ENCODE peak calls at places on chromosomes 16 and 17, in ten cellular contexts. A is Karpas-422, D is WERI-Rb-1, G is stomach, N is esophagus squamous epithelium, W is mammary epithelial cell, Q is Panc1, T is heart right ventricle, F is heart left ventricle, C is fibroblast of mammary gland. S is an unnamed sample.
A peak's percentile ranks its signal among the peaks of the same experiment; 100 is the strongest.

GRCh38 chr17:27475070-27475673 is 18.9 kb downstream of the KSR1 start:
- DNase-seq in A (no peak), D (no peak), G (no peak), N (no peak), W (peak; percentile 57), Q (no peak), T (no peak), F (no peak), C (no peak), S (no peak)

GRCh38 chr17:32862940-32863339 is 14.0 kb downstream of the MYO1D start:
- DNase-seq in A (no peak), D (no peak), G (no peak), N (no peak), W (no peak), Q (no peak), T (no peak), F (no peak), C (no peak), S (no peak)

GRCh38 chr17:48393271-48393670 is 36.7 kb downstream of the SKAP1 start:
- DNase-seq in A (no peak), D (no peak), G (no peak), N (no peak), W (no peak), Q (no peak), T (no peak), F (no peak), C (no peak), S (no peak)

GRCh38 chr16:89150090-89150835 is 21.3 kb upstream of the CDH15 start:
- DNase-seq in A (no peak), D (no peak), G (no peak), N (no peak), W (peak; percentile 69), Q (no peak), T (no peak), F (peak; percentile 19), C (no peak), S (no peak)

GRCh38 chr17:40922239-40922638 is 15.2 kb downstream of the KRT23 start:
- DNase-seq in A (no peak), D (no peak), G (peak; percentile 32), N (no peak), W (peak; percentile 88), Q (no peak), T (no peak), F (peak; percentile 26), C (peak; percentile 89), S (no peak)

GRCh38 chr17:76271669-76272540 is 6.8 kb downstream of the UBALD2 start:
- DNase-seq in A (peak; percentile 73), D (no peak), G (peak; percentile 58), N (no peak), W (no peak), Q (no peak), T (no peak), F (no peak), C (no peak), S (no peak)

GRCh38 chr16:10617662-10618420 is 37.4 kb upstream of the EMP2 start:
- DNase-seq in A (no peak), D (no peak), G (no peak), N (no peak), W (peak; percentile 86), Q (no peak), T (no peak), F (no peak), C (peak; percentile 61), S (no peak)

GRCh38 chr16:20175358-20175757 is 101.7 kb upstream of the GPR139 start:
- DNase-seq in A (no peak), D (no peak), G (no peak), N (no peak), W (no peak), Q (no peak), T (no peak), F (no peak), C (no peak), S (peak; percentile 50)

GRCh38 chr17:79023886-79024771 is at the start of gene C1QTNF1:
- DNase-seq in A (no peak), D (peak; percentile 84), G (peak; percentile 49), N (no peak), W (peak; percentile 47), Q (no peak), T (peak; percentile 72), F (peak; percentile 79), C (peak; percentile 52), S (no peak)

GRCh38 chr17:79022507-79022991 is 1.4 kb upstream of the C1QTNF1 start:
- DNase-seq in A (no peak), D (no peak), G (peak; percentile 63), N (no peak), W (no peak), Q (no peak), T (peak; percentile 77), F (peak; percentile 68), C (no peak), S (no peak)

GRCh38 chr17:79024901-79025737 is 1.1 kb downstream of the C1QTNF1 start:
- DNase-seq in A (no peak), D (no peak), G (peak; percentile 43), N (no peak), W (no peak), Q (no peak), T (peak; percentile 75), F (peak; percentile 90), C (peak; percentile 45), S (no peak)

GRCh38 chr17:79020631-79021301 is 3.2 kb upstream of the C1QTNF1 start:
- DNase-seq in A (no peak), D (no peak), G (no peak), N (no peak), W (peak; percentile 83), Q (no peak), T (no peak), F (peak; percentile 11), C (no peak), S (no peak)

GRCh38 chr17:79023180-79023705 is 726 bp upstream of the C1QTNF1 start:
- DNase-seq in A (no peak), D (no peak), G (no peak), N (no peak), W (no peak), Q (no peak), T (no peak), F (peak; percentile 43), C (no peak), S (no peak)
- H3K4me3 ChIP-seq in A (no peak overlapping the region), D (no peak overlapping the region), G (no peak overlapping the region), N (peak overlapping the region; percentile 60), W (no peak overlapping the region), Q (no peak overlapping the region), T (peak overlapping the region; percentile 74), F (peak overlapping the region; percentile 73), C (no peak overlapping the region), S (no peak overlapping the region)

GRCh38 chr16:31479752-31480151 is 3.2 kb upstream of the SLC5A2 start:
- DNase-seq in A (no peak), D (no peak), G (no peak), N (no peak), W (no peak), Q (no peak), T (no peak), F (no peak), C (no peak), S (no peak)

GRCh38 chr16:31476305-31477219 is 4.6 kb downstream of the TGFB1I1 start:
- DNase-seq in A (no peak), D (no peak), G (peak; percentile 93), N (peak; percentile 44), W (no peak), Q (no peak), T (peak; percentile 76), F (peak; percentile 80), C (no peak), S (no peak)

GRCh38 chr16:31475949-31476304 is 4.0 kb downstream of the TGFB1I1 start:
- DNase-seq in A (no peak), D (no peak), G (peak; percentile 45), N (no peak), W (no peak), Q (no peak), T (no peak), F (no peak), C (no peak), S (no peak)

GRCh38 chr16:31478956-31479355 is 4.0 kb upstream of the SLC5A2 start:
- DNase-seq in A (no peak), D (no peak), G (no peak), N (no peak), W (no peak), Q (no peak), T (no peak), F (no peak), C (no peak), S (no peak)

GRCh38 chr16:31477220-31478216 is 5.4 kb upstream of the SLC5A2 start:
- DNase-seq in A (no peak), D (peak; percentile 30), G (peak; percentile 86), N (no peak), W (no peak), Q (no peak), T (no peak), F (no peak), C (no peak), S (no peak)
- H3K4me3 ChIP-seq in A (no peak overlapping the region), D (no peak overlapping the region), G (peak overlapping the region; percentile 59), N (peak overlapping the region; percentile 50), W (no peak overlapping the region), Q (peak overlapping the region; percentile 45), T (peak overlapping the region; percentile 54), F (peak overlapping the region; percentile 31), C (no peak overlapping the region), S (peak overlapping the region; percentile 72)

DNA sequence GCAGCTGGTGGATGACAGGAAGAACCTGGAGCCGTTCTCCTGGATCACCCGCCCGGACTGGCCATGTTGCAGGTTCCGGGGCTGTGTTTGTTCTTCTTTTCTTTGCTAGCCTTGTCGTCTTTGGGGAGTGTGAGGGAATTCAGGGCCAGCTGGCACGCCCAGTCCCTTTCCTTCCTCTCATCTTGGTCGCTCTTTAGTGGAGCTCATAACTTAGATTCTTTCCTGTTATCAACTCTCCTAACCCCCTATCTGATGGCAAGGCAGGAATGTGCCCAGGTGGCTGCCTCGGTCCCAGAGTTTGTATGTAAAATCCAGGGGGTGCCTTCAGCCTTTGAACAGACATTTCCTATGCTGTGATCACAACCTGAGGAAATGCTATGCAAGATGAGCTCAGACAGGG is 28.8 kb upstream of the IRF8 start:
- DNase-seq in A (no peak), D (no peak), G (no peak), N (no peak), W (no peak), Q (no peak), T (no peak), F (peak; percentile 44), C (no peak), S (no peak)
- H3K4me3 ChIP-seq in A (no peak overlapping the region), D (no peak overlapping the region), G (no peak overlapping the region), N (no peak overlapping the region), W (no peak overlapping the region), Q (no peak overlapping the region), T (peak overlapping the region; percentile 1), F (no peak overlapping the region), C (no peak overlapping the region), S (no peak overlapping the region)

GRCh38 chr16:50068550-50068949 is 2.8 kb downstream of the HEATR3 start:
- DNase-seq in A (no peak), D (no peak), G (no peak), N (no peak), W (no peak), Q (no peak), T (no peak), F (no peak), C (peak; percentile 56), S (no peak)

GRCh38 chr16:50067290-50067853 is 1.6 kb downstream of the HEATR3 start:
- DNase-seq in A (peak; percentile 76), D (peak; percentile 48), G (no peak), N (no peak), W (peak; percentile 16), Q (no peak), T (no peak), F (no peak), C (peak; percentile 79), S (peak; percentile 20)

GRCh38 chr16:50065624-50066481 is at the start of gene HEATR3:
- DNase-seq in A (peak; percentile 97), D (peak; percentile 93), G (peak; percentile 95), N (peak; percentile 64), W (peak; percentile 84), Q (peak; percentile 71), T (peak; percentile 96), F (peak; percentile 94), C (peak; percentile 88), S (peak; percentile 93)

GRCh38 chr16:50066482-50067289 is 916 bp downstream of the HEATR3 start:
- DNase-seq in A (peak; percentile 45), D (no peak), G (no peak), N (no peak), W (no peak), Q (no peak), T (no peak), F (no peak), C (no peak), S (no peak)

DNA sequence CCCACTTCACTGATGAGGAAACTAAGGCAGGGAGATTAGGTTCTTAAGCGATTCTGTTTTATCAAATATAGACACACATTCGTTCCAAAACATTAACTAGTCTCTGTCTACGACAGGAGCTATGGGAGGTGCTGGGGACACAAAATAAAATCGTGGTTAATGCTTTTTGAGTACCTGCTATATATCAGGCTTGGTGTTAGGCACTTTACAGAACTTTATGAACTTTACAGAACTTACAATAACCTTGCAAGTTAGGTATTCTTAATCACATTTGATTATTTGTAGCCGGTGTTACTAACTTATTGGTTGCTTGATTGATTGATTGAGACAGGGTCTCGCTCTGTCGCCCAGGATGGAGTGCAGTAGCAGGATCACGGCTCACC is 538 bp upstream of the HEATR3 start:
- DNase-seq in A (no peak), D (no peak), G (no peak), N (no peak), W (no peak), Q (no peak), T (no peak), F (no peak), C (no peak), S (no peak)
- H3K4me3 ChIP-seq in A (peak overlapping the region; percentile 99), D (peak overlapping the region; percentile 38), G (peak overlapping the region; percentile 87), N (peak overlapping the region; percentile 64), W (peak overlapping the region; percentile 14), Q (peak overlapping the region; percentile 84), T (peak overlapping the region; percentile 100), F (peak overlapping the region; percentile 70), C (peak overlapping the region; percentile 40), S (peak overlapping the region; percentile 12)